ENCODE peak calls at places on chromosomes 4 and X, in six cellular contexts. G, P, W, K, U and H are unnamed samples.

GRCh38 chrX:101359966-101360365 is 11.4 kb upstream of the TIMM8A start:
- DNase-seq in K (no peak), U (no peak), G (no peak), W (no peak), P (no peak), H (no peak)

GRCh38 chrX:34341258-34341657 is 209.1 kb upstream of the FAM47A start:
- DNase-seq in W (no peak), P (no peak), U (no peak), K (no peak), G (no peak), H (no peak)

GRCh38 chr4:121072080-121072835 is at the start of gene NDNF:
- DNase-seq in P (peak), G (peak), K (no peak), W (peak), U (peak), H (peak)

GRCh38 chrX:42017971-42018370 is 94.6 kb upstream of the CASK start:
- DNase-seq in U (no peak), K (no peak), P (no peak), W (no peak), G (no peak), H (no peak)

GRCh38 chr4:70930530-70931256 is 28.5 kb downstream of the MOB1B start:
- DNase-seq in W (no peak), P (no peak), G (no peak), U (no peak), K (no peak), H (no peak)

GRCh38 chr4:77076889-77077635 is 1.3 kb upstream of the CCNI start:
- DNase-seq in P (no peak), W (no peak), U (no peak), G (no peak), K (no peak), H (no peak)

GRCh38 chr4:76306882-76307669 is 543 bp downstream of the STBD1 start:
- DNase-seq in U (peak), W (peak), G (peak), P (peak), K (no peak), H (peak)

GRCh38 chr4:173332963-173333657 is 1.0 kb downstream of the HMGB2 start:
- DNase-seq in P (no peak), K (no peak), W (peak), G (no peak), U (no peak), H (no peak)

GRCh38 chrX:23890933-23891332 is 16.8 kb downstream of the APOO start:
- DNase-seq in P (no peak), K (no peak), U (no peak), G (no peak), W (no peak), H (no peak)

GRCh38 chrX:40474205-40474626 is 106.6 kb upstream of the ATP6AP2 start:
- DNase-seq in P (peak), U (peak), G (peak), K (no peak), W (no peak), H (peak)

GRCh38 chr4:112813790-112814189 is 176.8 kb downstream of the LARP7 start:
- DNase-seq in K (peak), U (no peak), P (no peak), W (peak), G (no peak), H (no peak)

GRCh38 chr4:64271601-64272081 is 137.6 kb downstream of the TECRL start:
- DNase-seq in G (peak), U (no peak), P (no peak), K (no peak), W (no peak), H (no peak)

GRCh38 chr4:66045913-66046312 is 375.6 kb upstream of the EPHA5 start:
- DNase-seq in P (no peak), U (no peak), K (no peak), W (no peak), G (no peak), H (no peak)

GRCh38 chrX:88613338-88613737 is 133.7 kb upstream of the CPXCR1 start:
- DNase-seq in W (no peak), K (no peak), U (no peak), P (no peak), G (no peak), H (no peak)

GRCh38 chr4:179695175-179695574 is 2252.9 kb upstream of the AGA start:
- DNase-seq in P (no peak), G (no peak), U (no peak), K (peak), W (no peak), H (no peak)

GRCh38 chrX:119755981-119756533 is 2.3 kb upstream of the SOWAHD start:
- DNase-seq in P (no peak), G (no peak), U (no peak), K (peak), W (peak), H (no peak)

GRCh38 chr4:8351931-8352367 is 82.4 kb downstream of the HTRA3 start:
- DNase-seq in U (no peak), P (no peak), W (no peak), K (peak), G (no peak), H (no peak)

GRCh38 chrX:129310000-129310399 is 213.3 kb downstream of the SMARCA1 start:
- DNase-seq in U (no peak), K (no peak), P (no peak), G (no peak), W (no peak), H (no peak)

GRCh38 chr4:111697176-111697962 is 447.9 kb upstream of the FAM241A start:
- DNase-seq in P (no peak), G (no peak), K (no peak), U (no peak), W (no peak), H (no peak)

GRCh38 chrX:103378990-103379389 is 2.7 kb downstream of the BEX3 start:
- DNase-seq in W (no peak), G (no peak), P (no peak), K (no peak), U (no peak), H (no peak)

GRCh38 chr4:154722262-154722661 is 21.5 kb upstream of the LRAT start:
- DNase-seq in U (no peak), G (no peak), W (no peak), P (no peak), K (no peak), H (no peak)

GRCh38 chr4:2280531-2281300 is 18.8 kb upstream of the MXD4 start:
- DNase-seq in U (no peak), G (no peak), K (no peak), P (peak), W (no peak), H (no peak)
- TF ChIP-seq CTCF in U (no peak), G (no peak), K (no peak), P (no peak), W (no peak), H (no peak)

DNA sequence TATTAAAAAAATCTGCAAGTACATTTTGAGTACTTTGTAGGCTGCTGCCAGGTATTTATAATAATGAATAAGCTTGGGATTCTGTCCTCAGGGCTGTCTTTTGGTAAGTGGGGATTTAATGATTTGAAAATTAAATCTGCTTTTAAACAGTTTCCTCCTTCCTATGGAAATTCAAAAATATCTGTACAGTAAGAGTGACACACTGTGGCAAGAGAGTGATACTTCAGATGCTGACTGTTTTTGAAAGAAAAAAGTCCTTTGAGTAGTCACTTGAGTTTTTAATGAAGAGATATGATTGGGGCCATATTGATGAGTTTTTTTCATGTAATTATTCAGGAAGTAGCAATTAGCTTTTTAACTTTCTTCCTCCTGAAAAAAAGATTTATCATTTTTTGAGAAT is 49.2 kb downstream of the SMARCAD1 start:
- DNase-seq in U (no peak), K (no peak), P (no peak), G (no peak), W (no peak), H (no peak)
- TF ChIP-seq CTCF in U (no peak), K (peak), P (no peak), G (peak), W (peak), H (peak)

DNA sequence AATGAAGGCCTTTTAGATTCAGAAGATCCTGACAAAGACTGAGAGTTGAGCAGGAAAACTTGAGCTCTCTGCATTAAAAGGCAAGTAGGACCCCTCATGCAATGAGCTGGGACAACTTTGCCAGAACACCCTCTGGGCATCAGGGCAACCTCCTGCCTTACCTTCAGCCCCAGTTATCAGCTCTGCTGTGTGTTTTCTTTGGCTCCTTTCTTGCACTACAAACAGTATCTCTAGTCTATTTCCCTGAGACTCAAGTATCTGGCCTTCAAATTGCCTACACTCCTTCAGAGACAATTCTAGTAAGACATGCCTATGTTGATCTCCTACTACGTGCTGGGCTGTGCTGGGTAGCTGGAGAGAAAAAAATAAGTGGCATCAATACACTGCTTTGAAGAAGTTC is 192.2 kb downstream of the MID1IP1 start:
- DNase-seq in K (no peak), W (no peak), P (no peak), G (no peak), U (no peak), H (no peak)
- TF ChIP-seq CTCF in K (no peak), W (no peak), P (no peak), G (no peak), U (no peak), H (no peak)

GRCh38 chrX:8364369-8365141 is 100.1 kb upstream of the VCX3B start:
- DNase-seq in U (no peak), W (no peak), G (peak), K (no peak), P (peak), H (no peak)
- TF ChIP-seq CTCF in U (peak), W (no peak), G (peak), K (no peak), P (peak), H (peak)